ENCODE peak calls at places on chromosomes 4 and X, in seven cellular contexts. V is heart right ventricle; F is esophagus squamous epithelium; Z is RPMI7951; J is iris pigment epithelial cell; M is stimulated activated CD8-positive, alpha-beta memory T cell treated with anti-CD3 and anti-CD28 coated beads, Interleukin-15, amount 100 ng/mL, for 1 hour; C is choroid plexus epithelial cell. I is an unnamed sample.

GRCh38 chrX:12441376-12442128 is 303.3 kb downstream of the FRMPD4 start:
- DNase-seq in V (no peak), F (no peak), Z (peak; percentile 88), J (peak; percentile 57), M (no peak), C (peak; percentile 19), I (no peak)

GRCh38 chr4:166816901-166817300 is 417.4 kb downstream of the SPOCK3 start:
- DNase-seq in V (no peak), F (no peak), Z (no peak), J (no peak), M (no peak), C (peak; percentile 2), I (no peak)

GRCh38 chr4:12973522-12973921 is 510.6 kb downstream of the RAB28 start:
- DNase-seq in V (no peak), F (no peak), Z (no peak), J (no peak), M (no peak), C (no peak), I (no peak)

GRCh38 chrX:11499076-11500044 is 166.4 kb downstream of the ARHGAP6 start:
- DNase-seq in V (no peak), F (no peak), Z (peak; percentile 11), J (peak; percentile 73), M (no peak), C (peak; percentile 73), I (no peak)

GRCh38 chr4:110197421-110198398 is 705 bp downstream of the ELOVL6 start:
- DNase-seq in V (peak; percentile 27), F (no peak), Z (peak; percentile 34), J (peak; percentile 49), M (no peak), C (peak; percentile 46), I (no peak)

GRCh38 chr4:4524364-4524763 is 17.5 kb downstream of the STX18 start:
- DNase-seq in V (no peak), F (no peak), Z (peak; percentile 20), J (peak; percentile 28), M (no peak), C (peak; percentile 63), I (no peak)

GRCh38 chr4:176273741-176274140 is 4.7 kb upstream of the ASB5 start:
- DNase-seq in V (no peak), F (no peak), Z (no peak), J (no peak), M (no peak), C (no peak), I (no peak)

GRCh38 chr4:61648264-61648663 is 448.1 kb downstream of the ADGRL3 start:
- DNase-seq in V (no peak), F (no peak), Z (no peak), J (no peak), M (no peak), C (no peak), I (no peak)

GRCh38 chr4:184439386-184439785 is 35.0 kb downstream of the IRF2 start:
- DNase-seq in V (no peak), F (no peak), Z (no peak), J (no peak), M (no peak), C (no peak), I (no peak)

GRCh38 chrX:47078129-47079043 is at the start of gene RGN:
- DNase-seq in V (peak; percentile 50), F (no peak), Z (no peak), J (no peak), M (no peak), C (no peak), I (no peak)

GRCh38 chrX:130770615-130771014 is 132.4 kb downstream of the ENOX2 start:
- DNase-seq in V (no peak), F (no peak), Z (peak; percentile 72), J (peak; percentile 90), M (no peak), C (peak; percentile 87), I (no peak)

GRCh38 chrX:56281789-56282188 is 49.6 kb downstream of the KLF8 start:
- DNase-seq in V (no peak), F (no peak), Z (peak; percentile 24), J (peak; percentile 12), M (no peak), C (peak; percentile 35), I (no peak)

GRCh38 chr4:53233396-53233795 is 132.5 kb downstream of the SCFD2 start:
- DNase-seq in V (no peak), F (no peak), Z (no peak), J (peak; percentile 12), M (no peak), C (peak; percentile 37), I (no peak)

GRCh38 chr4:9898596-9899345 is 117.3 kb downstream of the DRD5 start:
- DNase-seq in V (peak; percentile 46), F (no peak), Z (peak; percentile 4), J (peak; percentile 78), M (no peak), C (peak; percentile 88), I (no peak)

GRCh38 chr4:68079918-68080317 is 49.8 kb downstream of the TMPRSS11F start:
- DNase-seq in V (no peak), F (no peak), Z (no peak), J (no peak), M (no peak), C (no peak), I (no peak)

GRCh38 chr4:726816-727215 is 21.2 kb downstream of the PCGF3 start:
- DNase-seq in V (peak; percentile 14), F (no peak), Z (no peak), J (no peak), M (no peak), C (no peak), I (no peak)

GRCh38 chrX:119817130-119817690 is 25.8 kb upstream of the RPL39 start:
- DNase-seq in V (no peak), F (no peak), Z (no peak), J (peak; percentile 36), M (no peak), C (peak; percentile 35), I (no peak)

GRCh38 chr4:84995386-84995785 is 28.9 kb upstream of the WDFY3 start:
- DNase-seq in V (no peak), F (no peak), Z (peak; percentile 93), J (peak; percentile 26), M (no peak), C (peak; percentile 23), I (no peak)

I was measured in cortex of kidney.